ENCODE peak calls at places on chromosome X, in ten cellular contexts. One of them, this sample, is unnamed.

GRCh38 chrX:24536551-24536950 is 71.5 kb downstream of the PDK3 start:
- DNase-seq in adrenal gland: no peak
- DNase-seq in IMR-90: no peak
- DNase-seq in mesendoderm: no peak
- DNase-seq in heart left ventricle: no peak
- DNase-seq in H9: no peak
- DNase-seq in MM.1S: no peak
- DNase-seq in body of pancreas: no peak
- DNase-seq in ovary: no peak
- DNase-seq in stomach: no peak
- DNase-seq in this sample: no peak

GRCh38 chrX:129679856-129680255 is 25.1 kb upstream of the APLN start:
- DNase-seq in heart left ventricle: no peak
- DNase-seq in ovary: no peak
- DNase-seq in body of pancreas: no peak
- DNase-seq in stomach: no peak
- DNase-seq in adrenal gland: no peak
- DNase-seq in mesendoderm: no peak
- DNase-seq in IMR-90: peak; percentile 7
- DNase-seq in H9: no peak
- DNase-seq in MM.1S: no peak
- DNase-seq in this sample: peak; percentile 53

GRCh38 chrX:101260435-101260834 is 30.7 kb downstream of the TAF7L start:
- DNase-seq in heart left ventricle: no peak
- DNase-seq in stomach: no peak
- DNase-seq in IMR-90: no peak
- DNase-seq in MM.1S: no peak
- DNase-seq in adrenal gland: no peak
- DNase-seq in body of pancreas: no peak
- DNase-seq in mesendoderm: peak; percentile 51
- DNase-seq in ovary: no peak
- DNase-seq in H9: peak; percentile 39
- DNase-seq in this sample: no peak

GRCh38 chrX:13658602-13659001 is 5.7 kb downstream of the TCEANC start:
- DNase-seq in mesendoderm: peak; percentile 39
- DNase-seq in body of pancreas: no peak
- DNase-seq in MM.1S: peak; percentile 49
- DNase-seq in heart left ventricle: no peak
- DNase-seq in IMR-90: peak; percentile 73
- DNase-seq in ovary: no peak
- DNase-seq in adrenal gland: no peak
- DNase-seq in stomach: no peak
- DNase-seq in H9: no peak
- DNase-seq in this sample: peak; percentile 22

GRCh38 chrX:149871940-149872339 is 9.0 kb upstream of the MAGEA8 start:
- DNase-seq in adrenal gland: no peak
- DNase-seq in body of pancreas: no peak
- DNase-seq in heart left ventricle: peak; percentile 34
- DNase-seq in IMR-90: no peak
- DNase-seq in H9: peak; percentile 62
- DNase-seq in mesendoderm: peak; percentile 49
- DNase-seq in ovary: no peak
- DNase-seq in stomach: peak; percentile 56
- DNase-seq in MM.1S: no peak
- DNase-seq in this sample: no peak

GRCh38 chrX:24607616-24608015 is 39.5 kb downstream of the PCYT1B start:
- DNase-seq in heart left ventricle: no peak
- DNase-seq in H9: no peak
- DNase-seq in stomach: no peak
- DNase-seq in body of pancreas: no peak
- DNase-seq in mesendoderm: no peak
- DNase-seq in IMR-90: no peak
- DNase-seq in MM.1S: no peak
- DNase-seq in ovary: no peak
- DNase-seq in adrenal gland: no peak
- DNase-seq in this sample: no peak

GRCh38 chrX:119375561-119375960 is 23.6 kb upstream of the SLC25A43 start:
- DNase-seq in adrenal gland: no peak
- DNase-seq in ovary: no peak
- DNase-seq in body of pancreas: no peak
- DNase-seq in stomach: no peak
- DNase-seq in IMR-90: no peak
- DNase-seq in heart left ventricle: no peak
- DNase-seq in H9: no peak
- DNase-seq in MM.1S: no peak
- DNase-seq in mesendoderm: no peak
- DNase-seq in this sample: no peak

GRCh38 chrX:10216208-10216607 is 59.4 kb downstream of the CLCN4 start:
- DNase-seq in MM.1S: no peak
- DNase-seq in ovary: no peak
- DNase-seq in mesendoderm: no peak
- DNase-seq in IMR-90: no peak
- DNase-seq in adrenal gland: no peak
- DNase-seq in heart left ventricle: no peak
- DNase-seq in stomach: no peak
- DNase-seq in body of pancreas: no peak
- DNase-seq in H9: no peak
- DNase-seq in this sample: no peak

GRCh38 chrX:11558972-11559371 is 106.7 kb downstream of the ARHGAP6 start:
- DNase-seq in IMR-90: no peak
- DNase-seq in mesendoderm: peak; percentile 60
- DNase-seq in body of pancreas: no peak
- DNase-seq in adrenal gland: no peak
- DNase-seq in H9: peak; percentile 45
- DNase-seq in stomach: peak; percentile 29
- DNase-seq in ovary: no peak
- DNase-seq in heart left ventricle: no peak
- DNase-seq in MM.1S: peak; percentile 20
- DNase-seq in this sample: no peak

GRCh38 chrX:110569506-110569905 is 210.9 kb downstream of the RTL9 start:
- DNase-seq in ovary: no peak
- DNase-seq in heart left ventricle: no peak
- DNase-seq in body of pancreas: no peak
- DNase-seq in stomach: no peak
- DNase-seq in adrenal gland: no peak
- DNase-seq in MM.1S: no peak
- DNase-seq in mesendoderm: peak; percentile 28
- DNase-seq in H9: no peak
- DNase-seq in IMR-90: no peak
- DNase-seq in this sample: no peak

GRCh38 chrX:9164086-9164485 is 130.2 kb upstream of the FAM9B start:
- DNase-seq in heart left ventricle: no peak
- DNase-seq in MM.1S: no peak
- DNase-seq in ovary: no peak
- DNase-seq in body of pancreas: no peak
- DNase-seq in adrenal gland: no peak
- DNase-seq in mesendoderm: no peak
- DNase-seq in IMR-90: peak; percentile 18
- DNase-seq in stomach: no peak
- DNase-seq in H9: no peak
- DNase-seq in this sample: no peak

GRCh38 chrX:125605145-125605544 is 285.5 kb downstream of the TEX13C start:
- DNase-seq in body of pancreas: no peak
- DNase-seq in H9: no peak
- DNase-seq in stomach: no peak
- DNase-seq in adrenal gland: no peak
- DNase-seq in IMR-90: no peak
- DNase-seq in heart left ventricle: no peak
- DNase-seq in MM.1S: no peak
- DNase-seq in ovary: no peak
- DNase-seq in mesendoderm: no peak
- DNase-seq in this sample: no peak

GRCh38 chrX:46279925-46280313 is 265.3 kb downstream of the ZNF674 start:
- DNase-seq in MM.1S: no peak
- DNase-seq in stomach: no peak
- DNase-seq in mesendoderm: no peak
- DNase-seq in body of pancreas: no peak
- DNase-seq in H9: no peak
- DNase-seq in adrenal gland: no peak
- DNase-seq in IMR-90: peak; percentile 28
- DNase-seq in ovary: no peak
- DNase-seq in heart left ventricle: no peak
- DNase-seq in this sample: peak; percentile 70
- H3K27ac ChIP-seq in MM.1S: no peak overlapping the region
- H3K27ac ChIP-seq in stomach: no peak overlapping the region
- H3K27ac ChIP-seq in mesendoderm: no peak overlapping the region
- H3K27ac ChIP-seq in body of pancreas: no peak overlapping the region
- H3K27ac ChIP-seq in H9: no peak overlapping the region
- H3K27ac ChIP-seq in adrenal gland: no peak overlapping the region
- H3K27ac ChIP-seq in IMR-90: no peak overlapping the region
- H3K27ac ChIP-seq in ovary: no peak overlapping the region
- H3K27ac ChIP-seq in heart left ventricle: no peak overlapping the region
- H3K27ac ChIP-seq in this sample: peak overlapping the region; percentile 88

GRCh38 chrX:154481911-154482601 is 3.0 kb upstream of the LAGE3 start:
- DNase-seq in adrenal gland: no peak
- DNase-seq in H9: peak; percentile 26
- DNase-seq in heart left ventricle: peak; percentile 15
- DNase-seq in body of pancreas: no peak
- DNase-seq in MM.1S: no peak
- DNase-seq in ovary: no peak
- DNase-seq in IMR-90: no peak
- DNase-seq in mesendoderm: no peak
- DNase-seq in stomach: no peak
- DNase-seq in this sample: no peak
- H3K4me1 ChIP-seq in adrenal gland: peaks cover 5% of the 10 kb centered on the region
- H3K4me1 ChIP-seq in H9: no peaks in the 10 kb centered on the region
- H3K4me1 ChIP-seq in heart left ventricle: peaks cover 27% of the 10 kb centered on the region
- H3K4me1 ChIP-seq in body of pancreas: peaks cover 32% of the 10 kb centered on the region
- H3K4me1 ChIP-seq in MM.1S: peaks cover 4% of the 10 kb centered on the region
- H3K4me1 ChIP-seq in ovary: peaks cover 3% of the 10 kb centered on the region
- H3K4me1 ChIP-seq in IMR-90: peaks cover 2% of the 10 kb centered on the region
- H3K4me1 ChIP-seq in mesendoderm: no peaks in the 10 kb centered on the region
- H3K4me1 ChIP-seq in stomach: peaks cover 4% of the 10 kb centered on the region
- H3K4me1 ChIP-seq in this sample: no peaks in the 10 kb centered on the region

DNA sequence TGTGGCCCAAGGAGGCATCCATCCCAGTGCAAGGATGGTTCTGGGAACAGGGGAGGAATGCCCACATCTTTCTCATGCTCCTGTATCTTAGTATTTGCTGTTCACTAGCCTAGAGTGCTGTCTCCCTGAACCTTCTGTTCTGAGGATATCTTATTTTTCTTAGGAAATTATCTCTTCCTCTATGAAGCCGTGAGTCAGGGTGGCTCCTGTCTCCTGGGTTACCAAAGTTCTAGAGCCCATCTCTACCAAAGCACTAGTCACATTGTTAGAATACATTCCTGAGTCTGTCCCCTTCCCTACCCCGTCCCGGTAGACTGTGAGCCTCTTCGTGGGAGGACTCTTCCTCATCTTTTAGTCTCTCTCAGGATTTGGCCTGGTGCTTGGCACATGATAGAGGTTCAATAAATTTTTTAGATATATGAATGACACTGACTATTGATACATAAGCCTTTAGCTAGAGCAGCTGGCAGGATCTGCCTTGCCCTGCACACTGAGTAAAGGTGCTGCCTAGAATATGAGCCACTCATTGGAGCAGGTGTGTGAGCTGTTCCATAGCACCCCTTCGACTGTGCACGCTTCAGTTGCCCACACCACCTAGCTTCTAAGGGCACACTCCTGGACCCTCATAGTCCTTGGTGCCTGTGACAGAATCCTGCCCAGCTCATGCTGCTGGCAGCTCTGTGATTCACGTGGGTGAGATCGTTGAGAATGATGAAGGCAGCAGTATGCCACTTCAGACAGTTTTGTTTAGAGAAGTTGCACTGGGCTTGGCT is 13.3 kb downstream of the CXCR3 start:
- DNase-seq in mesendoderm: no peak
- DNase-seq in body of pancreas: no peak
- DNase-seq in IMR-90: no peak
- DNase-seq in heart left ventricle: no peak
- DNase-seq in H9: no peak
- DNase-seq in MM.1S: no peak
- DNase-seq in stomach: no peak
- DNase-seq in adrenal gland: no peak
- DNase-seq in ovary: no peak
- DNase-seq in this sample: no peak
- H3K27ac ChIP-seq in mesendoderm: no peak overlapping the region
- H3K27ac ChIP-seq in body of pancreas: no peak overlapping the region
- H3K27ac ChIP-seq in IMR-90: no peak overlapping the region
- H3K27ac ChIP-seq in heart left ventricle: no peak overlapping the region
- H3K27ac ChIP-seq in H9: no peak overlapping the region
- H3K27ac ChIP-seq in MM.1S: no peak overlapping the region
- H3K27ac ChIP-seq in stomach: no peak overlapping the region
- H3K27ac ChIP-seq in adrenal gland: no peak overlapping the region
- H3K27ac ChIP-seq in ovary: no peak overlapping the region
- H3K27ac ChIP-seq in this sample: no peak overlapping the region

GRCh38 chrX:47573334-47574095 is 8.7 kb upstream of the TIMP1 start:
- DNase-seq in stomach: no peak
- DNase-seq in heart left ventricle: peak; percentile 65
- DNase-seq in MM.1S: no peak
- DNase-seq in ovary: peak; percentile 84
- DNase-seq in H9: peak; percentile 87
- DNase-seq in IMR-90: peak; percentile 73
- DNase-seq in body of pancreas: peak; percentile 33
- DNase-seq in mesendoderm: peak; percentile 93
- DNase-seq in adrenal gland: no peak
- DNase-seq in this sample: no peak

GRCh38 chrX:47572773-47573333 is 9.4 kb upstream of the TIMP1 start:
- DNase-seq in body of pancreas: no peak
- DNase-seq in stomach: no peak
- DNase-seq in heart left ventricle: no peak
- DNase-seq in MM.1S: no peak
- DNase-seq in ovary: no peak
- DNase-seq in IMR-90: no peak
- DNase-seq in H9: peak; percentile 53
- DNase-seq in mesendoderm: no peak
- DNase-seq in adrenal gland: no peak
- DNase-seq in this sample: no peak

GRCh38 chrX:47571896-47572295 is 10.3 kb upstream of the TIMP1 start:
- DNase-seq in H9: no peak
- DNase-seq in MM.1S: no peak
- DNase-seq in body of pancreas: no peak
- DNase-seq in adrenal gland: no peak
- DNase-seq in IMR-90: no peak
- DNase-seq in ovary: no peak
- DNase-seq in mesendoderm: no peak
- DNase-seq in stomach: no peak
- DNase-seq in heart left ventricle: no peak
- DNase-seq in this sample: no peak

GRCh38 chrX:47570794-47571193 is 9.8 kb downstream of the ARAF start:
- DNase-seq in stomach: no peak
- DNase-seq in heart left ventricle: no peak
- DNase-seq in mesendoderm: no peak
- DNase-seq in IMR-90: no peak
- DNase-seq in H9: no peak
- DNase-seq in MM.1S: no peak
- DNase-seq in ovary: no peak
- DNase-seq in body of pancreas: no peak
- DNase-seq in adrenal gland: no peak
- DNase-seq in this sample: no peak

DNA sequence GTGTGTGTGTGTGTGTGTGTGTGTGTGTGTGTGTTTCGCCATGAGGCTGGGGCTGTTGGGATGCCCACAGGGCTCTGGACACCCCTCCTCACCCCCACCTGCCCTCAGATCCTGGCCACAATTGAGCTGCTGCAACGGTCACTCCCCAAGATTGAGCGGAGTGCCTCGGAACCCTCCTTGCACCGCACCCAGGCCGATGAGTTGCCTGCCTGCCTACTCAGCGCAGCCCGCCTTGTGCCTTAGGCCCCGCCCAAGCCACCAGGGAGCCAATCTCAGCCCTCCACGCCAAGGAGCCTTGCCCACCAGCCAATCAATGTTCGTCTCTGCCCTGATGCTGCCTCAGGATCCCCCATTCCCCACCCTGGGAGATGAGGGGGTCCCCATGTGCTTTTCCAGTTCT is 10.2 kb downstream of the ARAF start:
- DNase-seq in ovary: no peak
- DNase-seq in mesendoderm: no peak
- DNase-seq in body of pancreas: no peak
- DNase-seq in heart left ventricle: no peak
- DNase-seq in stomach: no peak
- DNase-seq in IMR-90: no peak
- DNase-seq in H9: no peak
- DNase-seq in MM.1S: no peak
- DNase-seq in adrenal gland: no peak
- DNase-seq in this sample: no peak
- H3K4me1 ChIP-seq in ovary: peaks cover 5% of the 10 kb centered on the region
- H3K4me1 ChIP-seq in mesendoderm: no peaks in the 10 kb centered on the region
- H3K4me1 ChIP-seq in body of pancreas: peaks cover 18% of the 10 kb centered on the region
- H3K4me1 ChIP-seq in heart left ventricle: peaks cover 5% of the 10 kb centered on the region
- H3K4me1 ChIP-seq in stomach: no peaks in the 10 kb centered on the region
- H3K4me1 ChIP-seq in IMR-90: peaks cover 13% of the 10 kb centered on the region
- H3K4me1 ChIP-seq in H9: peaks cover 3% of the 10 kb centered on the region
- H3K4me1 ChIP-seq in MM.1S: no peaks in the 10 kb centered on the region
- H3K4me1 ChIP-seq in adrenal gland: no peaks in the 10 kb centered on the region
- H3K4me1 ChIP-seq in this sample: no peaks in the 10 kb centered on the region

This sample was measured in foreskin keratinocyte.